ENCODE peak calls at places on chromosomes 5 and 9, in six cellular contexts. One of them, this sample, is unnamed. For H3K36me3, the result is how much of the 10 kb centered on the place peaks cover.

GRCh38 chr5:113273949-113274348 is 160.8 kb downstream of the TSSK1B start:
- DNase-seq in aorta: no peak
- DNase-seq in pancreas: no peak
- DNase-seq in PC-9: no peak
- DNase-seq in left ventricle myocardium inferior: no peak
- DNase-seq in hepatocyte: no peak
- DNase-seq in this sample: no peak

GRCh38 chr9:122039213-122039612 is 53.9 kb downstream of the TTLL11 start:
- DNase-seq in aorta: no peak
- DNase-seq in pancreas: no peak
- DNase-seq in PC-9: no peak
- DNase-seq in left ventricle myocardium inferior: no peak
- DNase-seq in hepatocyte: no peak
- DNase-seq in this sample: no peak

GRCh38 chr5:124718376-124718775 is 28.1 kb downstream of the ZNF608 start:
- DNase-seq in aorta: no peak
- DNase-seq in pancreas: no peak
- DNase-seq in PC-9: peak
- DNase-seq in left ventricle myocardium inferior: no peak
- DNase-seq in hepatocyte: no peak
- DNase-seq in this sample: no peak

GRCh38 chr5:10671041-10672008 is 89.7 kb downstream of the DAP start:
- DNase-seq in aorta: no peak
- DNase-seq in pancreas: no peak
- DNase-seq in PC-9: no peak
- DNase-seq in left ventricle myocardium inferior: no peak
- DNase-seq in hepatocyte: no peak
- DNase-seq in this sample: no peak

GRCh38 chr9:114072181-114073140 is 5.6 kb downstream of the AMBP start:
- DNase-seq in aorta: peak
- DNase-seq in pancreas: no peak
- DNase-seq in PC-9: no peak
- DNase-seq in left ventricle myocardium inferior: peak
- DNase-seq in hepatocyte: no peak
- DNase-seq in this sample: peak

GRCh38 chr5:16456103-16456832 is 9.3 kb downstream of the ZNF622 start:
- DNase-seq in aorta: no peak
- DNase-seq in pancreas: no peak
- DNase-seq in PC-9: peak
- DNase-seq in left ventricle myocardium inferior: no peak
- DNase-seq in hepatocyte: peak
- DNase-seq in this sample: no peak

GRCh38 chr5:31664566-31664965 is 25.6 kb downstream of the PDZD2 start:
- DNase-seq in aorta: no peak
- DNase-seq in pancreas: no peak
- DNase-seq in PC-9: no peak
- DNase-seq in left ventricle myocardium inferior: no peak
- DNase-seq in hepatocyte: no peak
- DNase-seq in this sample: no peak

GRCh38 chr5:132483661-132484385 is 6.8 kb downstream of the IRF1 start:
- DNase-seq in aorta: peak
- DNase-seq in pancreas: no peak
- DNase-seq in PC-9: no peak
- DNase-seq in left ventricle myocardium inferior: no peak
- DNase-seq in hepatocyte: no peak
- DNase-seq in this sample: no peak

GRCh38 chr5:41410737-41411136 is 99.7 kb downstream of the PLCXD3 start:
- DNase-seq in aorta: no peak
- DNase-seq in pancreas: no peak
- DNase-seq in PC-9: no peak
- DNase-seq in left ventricle myocardium inferior: no peak
- DNase-seq in hepatocyte: no peak
- DNase-seq in this sample: no peak

GRCh38 chr9:113131689-113132151 is 19.1 kb upstream of the SLC31A2 start:
- DNase-seq in aorta: no peak
- DNase-seq in pancreas: no peak
- DNase-seq in PC-9: no peak
- DNase-seq in left ventricle myocardium inferior: no peak
- DNase-seq in hepatocyte: peak
- DNase-seq in this sample: no peak

GRCh38 chr5:94544031-94544650 is 74.3 kb downstream of the KIAA0825 start:
- DNase-seq in aorta: no peak
- DNase-seq in pancreas: no peak
- DNase-seq in PC-9: no peak
- DNase-seq in left ventricle myocardium inferior: no peak
- DNase-seq in hepatocyte: no peak
- DNase-seq in this sample: no peak

GRCh38 chr9:93761822-93762221 is 185.4 kb downstream of the PHF2 start:
- DNase-seq in aorta: no peak
- DNase-seq in pancreas: no peak
- DNase-seq in PC-9: no peak
- DNase-seq in left ventricle myocardium inferior: no peak
- DNase-seq in hepatocyte: no peak
- DNase-seq in this sample: no peak

GRCh38 chr5:83925321-83925877 is 204.7 kb upstream of the HAPLN1 start:
- DNase-seq in aorta: no peak
- DNase-seq in pancreas: no peak
- DNase-seq in PC-9: no peak
- DNase-seq in left ventricle myocardium inferior: no peak
- DNase-seq in hepatocyte: no peak
- DNase-seq in this sample: no peak

GRCh38 chr9:90964101-90965020 is 162.7 kb downstream of the SYK start:
- DNase-seq in aorta: peak
- DNase-seq in pancreas: no peak
- DNase-seq in PC-9: no peak
- DNase-seq in left ventricle myocardium inferior: no peak
- DNase-seq in hepatocyte: peak
- DNase-seq in this sample: peak

GRCh38 chr9:138042640-138043039 is 165.1 kb downstream of the CACNA1B start:
- DNase-seq in aorta: no peak
- DNase-seq in pancreas: no peak
- DNase-seq in PC-9: no peak
- DNase-seq in left ventricle myocardium inferior: no peak
- DNase-seq in hepatocyte: no peak
- DNase-seq in this sample: no peak

GRCh38 chr9:73173526-73174411 is 22.1 kb downstream of the ANXA1 start:
- DNase-seq in aorta: no peak
- DNase-seq in pancreas: no peak
- DNase-seq in PC-9: no peak
- DNase-seq in left ventricle myocardium inferior: no peak
- DNase-seq in hepatocyte: no peak
- DNase-seq in this sample: no peak

GRCh38 chr5:57559110-57559635 is 76.6 kb upstream of the ACTBL2 start:
- DNase-seq in aorta: no peak
- DNase-seq in pancreas: no peak
- DNase-seq in PC-9: no peak
- DNase-seq in left ventricle myocardium inferior: no peak
- DNase-seq in hepatocyte: no peak
- DNase-seq in this sample: no peak

GRCh38 chr5:141369994-141370848 is at the start of gene PCDHGB3:
- DNase-seq in aorta: no peak
- DNase-seq in pancreas: no peak
- DNase-seq in PC-9: no peak
- DNase-seq in left ventricle myocardium inferior: peak
- DNase-seq in hepatocyte: no peak
- DNase-seq in this sample: no peak
- H3K36me3 ChIP-seq in aorta: under half
- H3K36me3 ChIP-seq in pancreas: under half
- H3K36me3 ChIP-seq in PC-9: under half
- H3K36me3 ChIP-seq in left ventricle myocardium inferior: under half
- H3K36me3 ChIP-seq in hepatocyte: under half
- H3K36me3 ChIP-seq in this sample: under half

GRCh38 chr9:128628471-128629048 is 28.1 kb downstream of the DYNC2I2 start:
- DNase-seq in aorta: peak
- DNase-seq in pancreas: no peak
- DNase-seq in PC-9: no peak
- DNase-seq in left ventricle myocardium inferior: peak
- DNase-seq in hepatocyte: no peak
- DNase-seq in this sample: no peak
- H3K36me3 ChIP-seq in aorta: under half
- H3K36me3 ChIP-seq in pancreas: under half
- H3K36me3 ChIP-seq in PC-9: under half
- H3K36me3 ChIP-seq in left ventricle myocardium inferior: half or more
- H3K36me3 ChIP-seq in hepatocyte: under half
- H3K36me3 ChIP-seq in this sample: half or more

GRCh38 chr5:1060535-1060981 is 51.3 kb downstream of the SLC12A7 start:
- DNase-seq in aorta: no peak
- DNase-seq in pancreas: no peak
- DNase-seq in PC-9: no peak
- DNase-seq in left ventricle myocardium inferior: peak
- DNase-seq in hepatocyte: no peak
- DNase-seq in this sample: no peak

GRCh38 chr5:1058988-1059883 is 50.6 kb downstream of the NKD2 start:
- DNase-seq in aorta: no peak
- DNase-seq in pancreas: no peak
- DNase-seq in PC-9: no peak
- DNase-seq in left ventricle myocardium inferior: peak
- DNase-seq in hepatocyte: no peak
- DNase-seq in this sample: no peak

GRCh38 chr5:1058549-1058945 is 49.9 kb downstream of the NKD2 start:
- DNase-seq in aorta: no peak
- DNase-seq in pancreas: no peak
- DNase-seq in PC-9: no peak
- DNase-seq in left ventricle myocardium inferior: no peak
- DNase-seq in hepatocyte: no peak
- DNase-seq in this sample: no peak

GRCh38 chr5:1057841-1058548 is 49.4 kb downstream of the NKD2 start:
- DNase-seq in aorta: no peak
- DNase-seq in pancreas: no peak
- DNase-seq in PC-9: no peak
- DNase-seq in left ventricle myocardium inferior: peak
- DNase-seq in hepatocyte: no peak
- DNase-seq in this sample: no peak

DNA sequence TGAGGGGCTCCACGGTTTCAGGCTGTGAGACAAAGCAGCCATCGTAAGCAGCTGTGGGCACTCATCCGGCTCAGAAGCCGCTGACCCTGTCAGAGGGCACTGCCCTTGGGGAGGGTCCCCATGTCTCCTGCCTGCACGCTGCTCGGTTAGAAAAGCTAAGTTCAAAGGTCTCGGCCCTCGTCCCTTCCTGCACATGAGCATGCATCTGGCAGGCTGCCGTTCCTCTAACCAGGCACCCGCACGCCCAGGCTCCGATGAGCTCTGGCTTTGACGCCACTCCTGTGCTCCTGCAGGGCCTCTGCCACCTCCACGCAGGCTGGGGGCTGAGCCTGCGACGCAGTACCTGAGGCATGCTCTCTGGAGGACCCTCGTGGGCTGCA is 51.3 kb downstream of the NKD2 start:
- DNase-seq in aorta: no peak
- DNase-seq in pancreas: no peak
- DNase-seq in PC-9: no peak
- DNase-seq in left ventricle myocardium inferior: peak
- DNase-seq in hepatocyte: no peak
- DNase-seq in this sample: no peak
- H3K36me3 ChIP-seq in aorta: under half
- H3K36me3 ChIP-seq in pancreas: under half
- H3K36me3 ChIP-seq in PC-9: under half
- H3K36me3 ChIP-seq in left ventricle myocardium inferior: half or more
- H3K36me3 ChIP-seq in hepatocyte: under half
- H3K36me3 ChIP-seq in this sample: under half

GRCh38 chr9:120477534-120478001 is 102.4 kb downstream of the CDK5RAP2 start:
- DNase-seq in aorta: no peak
- DNase-seq in pancreas: peak
- DNase-seq in PC-9: peak
- DNase-seq in left ventricle myocardium inferior: peak
- DNase-seq in hepatocyte: peak
- DNase-seq in this sample: peak

GRCh38 chr9:120474579-120475243 is 105.3 kb downstream of the CDK5RAP2 start:
- DNase-seq in aorta: no peak
- DNase-seq in pancreas: no peak
- DNase-seq in PC-9: no peak
- DNase-seq in left ventricle myocardium inferior: no peak
- DNase-seq in hepatocyte: no peak
- DNase-seq in this sample: no peak

GRCh38 chr9:120473626-120474025 is 106.3 kb downstream of the CDK5RAP2 start:
- DNase-seq in aorta: no peak
- DNase-seq in pancreas: no peak
- DNase-seq in PC-9: no peak
- DNase-seq in left ventricle myocardium inferior: no peak
- DNase-seq in hepatocyte: no peak
- DNase-seq in this sample: no peak

GRCh38 chr9:120478208-120478607 is 101.8 kb downstream of the CDK5RAP2 start:
- DNase-seq in aorta: no peak
- DNase-seq in pancreas: no peak
- DNase-seq in PC-9: peak
- DNase-seq in left ventricle myocardium inferior: no peak
- DNase-seq in hepatocyte: no peak
- DNase-seq in this sample: peak

DNA sequence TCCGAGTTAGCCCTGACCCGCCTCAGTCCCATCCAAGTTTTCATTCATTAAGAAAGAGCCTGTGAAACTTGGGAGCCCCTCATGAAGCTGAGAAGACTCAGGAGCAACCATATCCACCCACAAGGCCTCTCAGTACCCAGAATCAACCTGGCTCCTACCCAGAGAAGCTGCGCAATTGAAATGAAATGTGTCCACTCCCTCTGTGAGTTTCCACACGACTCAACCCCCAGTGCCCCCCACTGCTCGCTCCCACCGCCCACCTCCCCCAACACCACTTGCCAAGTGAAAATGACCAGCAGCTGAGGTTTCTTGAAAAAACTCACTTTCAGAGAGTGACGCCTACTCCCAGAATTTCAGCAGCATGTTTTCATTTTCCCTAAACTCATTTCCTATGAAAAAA is 104.6 kb downstream of the CDK5RAP2 start:
- DNase-seq in aorta: no peak
- DNase-seq in pancreas: no peak
- DNase-seq in PC-9: no peak
- DNase-seq in left ventricle myocardium inferior: no peak
- DNase-seq in hepatocyte: no peak
- DNase-seq in this sample: no peak
- H3K36me3 ChIP-seq in aorta: under half
- H3K36me3 ChIP-seq in pancreas: under half
- H3K36me3 ChIP-seq in PC-9: under half
- H3K36me3 ChIP-seq in left ventricle myocardium inferior: under half
- H3K36me3 ChIP-seq in hepatocyte: under half
- H3K36me3 ChIP-seq in this sample: under half

GRCh38 chr9:133471551-133472276 is 7.2 kb downstream of the SLC2A6 start:
- DNase-seq in aorta: no peak
- DNase-seq in pancreas: peak
- DNase-seq in PC-9: no peak
- DNase-seq in left ventricle myocardium inferior: no peak
- DNase-seq in hepatocyte: no peak
- DNase-seq in this sample: no peak
- H3K36me3 ChIP-seq in aorta: under half
- H3K36me3 ChIP-seq in pancreas: under half
- H3K36me3 ChIP-seq in PC-9: under half
- H3K36me3 ChIP-seq in left ventricle myocardium inferior: under half
- H3K36me3 ChIP-seq in hepatocyte: under half
- H3K36me3 ChIP-seq in this sample: under half

DNA sequence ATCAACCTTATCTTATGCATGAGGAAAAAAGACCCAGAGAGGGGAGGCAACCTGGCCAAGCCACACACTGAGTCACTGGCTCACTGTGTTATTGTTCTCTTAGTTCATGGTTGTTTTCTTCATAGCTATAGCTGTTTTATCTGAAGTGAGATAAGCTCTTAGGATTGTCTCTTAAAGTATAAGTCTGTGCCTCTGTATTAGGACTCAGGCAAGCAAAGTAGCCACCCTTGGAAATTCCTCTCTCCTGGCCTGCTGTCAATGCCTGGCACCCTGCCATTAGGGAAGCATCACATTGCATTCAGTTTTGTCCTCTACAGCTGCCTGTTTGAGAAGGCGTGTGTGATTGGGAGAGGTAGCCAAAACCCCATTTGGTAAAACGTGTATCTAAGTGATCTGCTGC is 147.4 kb upstream of the GLRA1 start:
- DNase-seq in aorta: no peak
- DNase-seq in pancreas: no peak
- DNase-seq in PC-9: no peak
- DNase-seq in left ventricle myocardium inferior: peak
- DNase-seq in hepatocyte: peak
- DNase-seq in this sample: no peak
- H3K36me3 ChIP-seq in aorta: under half
- H3K36me3 ChIP-seq in pancreas: under half
- H3K36me3 ChIP-seq in PC-9: under half
- H3K36me3 ChIP-seq in left ventricle myocardium inferior: under half
- H3K36me3 ChIP-seq in hepatocyte: under half
- H3K36me3 ChIP-seq in this sample: under half

This sample was measured in colonic mucosa.